ENCODE peak calls at places on chromosomes 4 and X, in five cellular contexts. Z is colonic mucosa, B is fibroblast of lung, V is A673, U is DND-41. M is an unnamed sample.
A peak's percentile ranks its signal among the peaks of the same experiment; 100 is the strongest.

GRCh38 chr4:72951628-72952027 is 117.9 kb downstream of the COX18 start:
- DNase-seq in U (no peak), V (no peak), B (no peak), Z (no peak), M (no peak)

GRCh38 chr4:139184129-139184528 is 7.1 kb upstream of the ELF2 start:
- DNase-seq in V (peak; percentile 48), Z (no peak), B (peak; percentile 80), U (no peak), M (no peak)

GRCh38 chr4:173433447-173433846 is 34.5 kb upstream of the SCRG1 start:
- DNase-seq in U (no peak), V (no peak), Z (no peak), B (no peak), M (no peak)

GRCh38 chrX:85503258-85504158 is 124.0 kb upstream of the POF1B start:
- DNase-seq in U (no peak), Z (no peak), V (no peak), B (no peak), M (no peak)

GRCh38 chr4:84938316-84938715 is 28.2 kb downstream of the WDFY3 start:
- DNase-seq in U (no peak), V (no peak), Z (no peak), B (peak; percentile 44), M (no peak)

GRCh38 chrX:11267311-11267910 is 25.8 kb upstream of the AMELX start:
- DNase-seq in Z (no peak), U (no peak), V (no peak), B (no peak), M (no peak)

GRCh38 chr4:25564836-25565235 is 90.8 kb upstream of the SLC34A2 start:
- DNase-seq in B (no peak), U (no peak), Z (no peak), V (no peak), M (no peak)

GRCh38 chr4:112896326-112896892 is 153.0 kb upstream of the ANK2 start:
- DNase-seq in Z (no peak), B (no peak), V (no peak), U (no peak), M (no peak)

GRCh38 chr4:25856756-25857155 is 6.0 kb downstream of the SEL1L3 start:
- DNase-seq in V (no peak), U (no peak), Z (no peak), B (peak; percentile 11), M (no peak)

GRCh38 chr4:80005863-80006262 is 67.2 kb downstream of the ANTXR2 start:
- DNase-seq in B (no peak), U (no peak), V (no peak), Z (no peak), M (no peak)

GRCh38 chrX:82711432-82711831 is 796.7 kb upstream of the POU3F4 start:
- DNase-seq in V (no peak), B (peak; percentile 17), U (no peak), Z (no peak), M (no peak)

GRCh38 chr4:102285831-102286230 is 59.5 kb downstream of the SLC39A8 start:
- DNase-seq in V (no peak), Z (no peak), U (no peak), B (peak; percentile 26), M (no peak)

GRCh38 chr4:179867300-179867878 is 2375.8 kb upstream of the TENM3 start:
- DNase-seq in U (peak; percentile 54), Z (peak; percentile 49), B (peak; percentile 70), V (peak; percentile 84), M (no peak)

GRCh38 chr4:1378559-1379231 is 27.5 kb downstream of the NKX1-1 start:
- DNase-seq in V (no peak), Z (no peak), B (no peak), U (no peak), M (no peak)

GRCh38 chr4:79747252-79747651 is 325.8 kb downstream of the ANTXR2 start:
- DNase-seq in V (no peak), Z (no peak), U (no peak), B (no peak), M (no peak)

GRCh38 chrX:124507276-124507675 is 160.9 kb downstream of the SH2D1A start:
- DNase-seq in U (no peak), B (no peak), Z (no peak), V (no peak), M (no peak)

GRCh38 chr4:3176625-3177229 is 72.2 kb upstream of the MSANTD1 start:
- DNase-seq in Z (peak; percentile 22), B (no peak), U (no peak), V (no peak), M (no peak)

GRCh38 chrX:39855748-39856129 is 242.0 kb downstream of the BCOR start:
- DNase-seq in U (peak; percentile 71), V (peak; percentile 71), Z (peak; percentile 66), B (peak; percentile 15), M (peak; percentile 68)

DNA sequence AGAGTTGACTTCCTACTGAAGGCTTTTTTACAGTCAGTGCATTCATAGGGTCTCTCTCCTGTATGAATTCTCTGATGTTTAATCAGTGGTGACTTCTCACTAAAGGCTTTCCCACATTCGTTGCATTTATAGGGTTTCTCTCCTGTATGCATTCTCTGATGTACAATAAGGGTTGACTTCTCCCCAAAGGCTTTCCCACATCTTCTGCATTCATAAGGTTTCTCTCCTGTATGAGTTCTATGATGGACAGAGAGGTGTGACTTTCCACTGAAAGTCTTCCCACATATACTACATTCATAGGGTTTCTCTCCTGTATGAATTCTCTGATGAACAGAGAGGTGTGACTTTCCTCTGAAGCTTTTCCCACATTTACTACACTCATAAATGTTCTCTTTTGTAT is 45.2 kb downstream of the ZNF674 start:
- DNase-seq in B (peak; percentile 4), Z (no peak), U (no peak), V (no peak), M (no peak)
- H3K9me3 ChIP-seq in B (no peaks in the 10 kb centered on the region), Z (no peaks in the 10 kb centered on the region), U (peaks cover 9% of the 10 kb centered on the region), V (peaks cover 44% of the 10 kb centered on the region), M (peaks cover 10% of the 10 kb centered on the region)

GRCh38 chrX:46575586-46575985 is 2.0 kb downstream of the CHST7 start:
- DNase-seq in V (no peak), Z (no peak), U (no peak), B (no peak), M (no peak)

GRCh38 chrX:46577116-46578005 is 3.8 kb downstream of the CHST7 start:
- DNase-seq in V (no peak), B (no peak), Z (no peak), U (no peak), M (no peak)

GRCh38 chrX:46576458-46576857 is 2.9 kb downstream of the CHST7 start:
- DNase-seq in Z (no peak), B (peak; percentile 29), V (peak; percentile 61), U (no peak), M (no peak)

GRCh38 chrX:46574941-46575381 is 1.4 kb downstream of the CHST7 start:
- DNase-seq in V (peak; percentile 19), B (no peak), U (no peak), Z (no peak), M (peak; percentile 16)

GRCh38 chrX:46575991-46576392 is 2.4 kb downstream of the CHST7 start:
- DNase-seq in V (peak; percentile 41), U (no peak), Z (peak; percentile 29), B (peak; percentile 70), M (no peak)
- H3K4me1 ChIP-seq in V (peaks cover 30% of the 10 kb centered on the region), U (peaks cover 29% of the 10 kb centered on the region), Z (no peaks in the 10 kb centered on the region), B (no peaks in the 10 kb centered on the region), M (peaks cover 13% of the 10 kb centered on the region)

GRCh38 chr4:58658701-58659100 is 1548.5 kb upstream of the IGFBP7 start:
- DNase-seq in B (no peak), U (no peak), Z (no peak), V (no peak), M (no peak)
- H3K9me3 ChIP-seq in B (no peaks in the 10 kb centered on the region), U (no peaks in the 10 kb centered on the region), Z (no peaks in the 10 kb centered on the region), V (no peaks in the 10 kb centered on the region), M (no peaks in the 10 kb centered on the region)

DNA sequence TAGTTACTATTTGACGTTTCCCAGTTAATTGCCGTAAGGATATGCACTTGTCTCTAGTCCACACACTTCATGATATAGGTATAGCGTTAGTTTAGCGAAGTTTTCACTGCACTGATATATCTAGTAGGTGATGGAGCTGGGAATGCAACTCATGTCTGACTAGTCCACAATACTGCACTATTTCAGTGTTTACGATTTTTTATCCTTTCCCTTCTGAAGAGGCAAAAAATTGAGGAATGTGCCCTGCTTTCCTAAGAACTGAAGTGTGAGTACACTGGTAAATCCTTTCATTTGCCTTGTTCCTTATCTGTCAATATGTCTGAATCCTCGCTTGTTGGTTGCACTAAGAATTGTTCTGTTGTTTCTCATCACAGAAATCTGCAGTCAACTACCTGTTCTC is 1.0 kb downstream of the RPL36A start:
- DNase-seq in Z (no peak), B (no peak), V (no peak), U (no peak), M (no peak)
- H3K4me1 ChIP-seq in Z (no peaks in the 10 kb centered on the region), B (no peaks in the 10 kb centered on the region), V (no peaks in the 10 kb centered on the region), U (peaks cover 31% of the 10 kb centered on the region), M (peaks cover 9% of the 10 kb centered on the region)

DNA sequence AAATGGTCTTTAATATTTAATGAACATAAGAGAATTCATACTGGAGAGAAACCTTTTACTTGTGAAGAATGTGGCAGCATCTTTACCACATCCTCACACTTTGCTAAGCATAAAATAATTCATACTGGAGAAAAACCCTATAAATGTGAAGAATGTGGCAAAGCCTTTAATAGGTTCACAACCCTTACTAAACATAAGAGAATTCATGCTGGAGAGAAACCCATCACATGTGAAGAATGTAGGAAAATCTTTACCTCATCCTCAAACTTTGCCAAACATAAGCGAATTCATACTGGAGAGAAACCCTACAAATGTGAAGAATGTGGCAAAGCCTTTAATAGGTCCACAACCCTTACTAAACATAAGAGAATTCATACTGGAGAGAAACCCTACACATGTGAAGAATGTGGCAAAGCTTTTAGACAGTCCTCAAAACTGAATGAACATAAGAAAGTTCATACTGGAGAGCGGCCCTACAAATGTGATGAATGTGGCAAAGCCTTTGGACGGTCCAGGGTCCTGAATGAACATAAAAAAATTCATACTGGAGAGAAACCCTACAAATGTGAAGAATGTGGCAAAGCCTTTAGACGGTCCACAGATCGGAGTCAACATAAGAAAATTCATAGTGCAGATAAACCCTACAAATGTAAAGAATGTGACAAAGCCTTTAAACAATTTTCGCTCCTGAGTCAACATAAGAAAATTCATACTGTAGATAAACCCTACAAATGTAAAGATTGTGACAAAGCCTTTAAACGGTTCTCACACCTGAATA is 35.6 kb downstream of the ZNF141 start:
- DNase-seq in B (peak; percentile 6), Z (no peak), V (no peak), U (no peak), M (no peak)
- H3K9me3 ChIP-seq in B (peaks cover 5% of the 10 kb centered on the region), Z (peaks cover 40% of the 10 kb centered on the region), V (peaks cover 86% of the 10 kb centered on the region), U (peaks cover 92% of the 10 kb centered on the region), M (peaks cover 58% of the 10 kb centered on the region)

GRCh38 chr4:95619525-95620443 is 71.0 kb upstream of the UNC5C start:
- DNase-seq in V (no peak), B (no peak), U (no peak), Z (no peak), M (no peak)

GRCh38 chr4:95627004-95627403 is 78.2 kb upstream of the UNC5C start:
- DNase-seq in Z (no peak), B (no peak), U (no peak), V (no peak), M (no peak)

GRCh38 chr4:95627709-95628108 is 78.9 kb upstream of the UNC5C start:
- DNase-seq in V (peak; percentile 75), U (no peak), Z (no peak), B (no peak), M (no peak)

DNA sequence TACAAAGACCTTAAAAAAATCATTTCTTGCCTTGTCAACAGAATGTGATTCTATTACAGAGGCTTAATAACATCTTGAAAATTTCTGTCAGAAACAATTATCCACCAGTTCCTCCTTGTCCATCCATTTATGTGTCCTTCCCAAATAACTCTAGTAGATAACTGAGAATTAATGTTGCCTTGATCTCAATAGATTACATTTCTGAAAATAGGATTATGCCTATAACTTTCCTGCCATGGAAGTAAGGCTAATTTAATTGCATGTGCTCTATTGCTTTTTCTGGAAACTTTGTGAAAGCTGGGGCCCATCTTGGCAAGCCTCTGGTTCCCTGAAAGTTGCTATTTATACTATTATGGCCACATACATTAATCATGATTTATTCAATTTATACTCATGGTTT is 76.2 kb upstream of the UNC5C start:
- DNase-seq in B (no peak), Z (no peak), V (no peak), U (no peak), M (no peak)
- H3K4me1 ChIP-seq in B (no peaks in the 10 kb centered on the region), Z (no peaks in the 10 kb centered on the region), V (peaks cover 9% of the 10 kb centered on the region), U (no peaks in the 10 kb centered on the region), M (no peaks in the 10 kb centered on the region)